ENCODE peak calls at places on chromosomes 16 and 17, in ten cellular contexts. One of them, this sample, is unnamed.

GRCh38 chr16:23754594-23755483 is at the start of gene CHP2:
- DNase-seq in NCI-H774: no peak
- DNase-seq in non-pigmented ciliary epithelial cell: no peak
- DNase-seq in A172: no peak
- DNase-seq in activated CD4-positive, alpha-beta T cell treated with anti-CD3 and anti-CD28 coated beads, Interleukin-2, amount 50 U/mL, for 1 hour: no peak
- DNase-seq in foreskin melanocyte: no peak
- DNase-seq in activated CD4-positive, CD25-positive, alpha-beta regulatory T cell treated with anti-CD3 and anti-CD28 coated beads, Interleukin-2, amount 50 U/mL, for 16 hours: no peak
- DNase-seq in naive B cell: no peak
- DNase-seq in pancreas: peak
- DNase-seq in GM23338: peak
- DNase-seq in this sample: no peak

GRCh38 chr17:80264048-80264792 is 3.6 kb downstream of the RNF213 start:
- DNase-seq in non-pigmented ciliary epithelial cell: no peak
- DNase-seq in NCI-H774: no peak
- DNase-seq in naive B cell: peak
- DNase-seq in foreskin melanocyte: no peak
- DNase-seq in activated CD4-positive, CD25-positive, alpha-beta regulatory T cell treated with anti-CD3 and anti-CD28 coated beads, Interleukin-2, amount 50 U/mL, for 16 hours: peak
- DNase-seq in A172: no peak
- DNase-seq in activated CD4-positive, alpha-beta T cell treated with anti-CD3 and anti-CD28 coated beads, Interleukin-2, amount 50 U/mL, for 1 hour: peak
- DNase-seq in GM23338: no peak
- DNase-seq in pancreas: no peak
- DNase-seq in this sample: no peak

GRCh38 chr16:89473791-89474414 is 16.5 kb downstream of the ANKRD11 start:
- DNase-seq in pancreas: no peak
- DNase-seq in A172: no peak
- DNase-seq in non-pigmented ciliary epithelial cell: no peak
- DNase-seq in foreskin melanocyte: no peak
- DNase-seq in NCI-H774: no peak
- DNase-seq in activated CD4-positive, CD25-positive, alpha-beta regulatory T cell treated with anti-CD3 and anti-CD28 coated beads, Interleukin-2, amount 50 U/mL, for 16 hours: no peak
- DNase-seq in activated CD4-positive, alpha-beta T cell treated with anti-CD3 and anti-CD28 coated beads, Interleukin-2, amount 50 U/mL, for 1 hour: no peak
- DNase-seq in GM23338: no peak
- DNase-seq in naive B cell: no peak
- DNase-seq in this sample: no peak

GRCh38 chr17:5544115-5544514 is 40.2 kb downstream of the NLRP1 start:
- DNase-seq in foreskin melanocyte: no peak
- DNase-seq in non-pigmented ciliary epithelial cell: no peak
- DNase-seq in NCI-H774: no peak
- DNase-seq in naive B cell: no peak
- DNase-seq in GM23338: no peak
- DNase-seq in A172: no peak
- DNase-seq in pancreas: no peak
- DNase-seq in activated CD4-positive, CD25-positive, alpha-beta regulatory T cell treated with anti-CD3 and anti-CD28 coated beads, Interleukin-2, amount 50 U/mL, for 16 hours: no peak
- DNase-seq in activated CD4-positive, alpha-beta T cell treated with anti-CD3 and anti-CD28 coated beads, Interleukin-2, amount 50 U/mL, for 1 hour: no peak
- DNase-seq in this sample: no peak

GRCh38 chr17:58432806-58433573 is 15.7 kb upstream of the RNF43 start:
- DNase-seq in naive B cell: no peak
- DNase-seq in GM23338: no peak
- DNase-seq in NCI-H774: no peak
- DNase-seq in activated CD4-positive, CD25-positive, alpha-beta regulatory T cell treated with anti-CD3 and anti-CD28 coated beads, Interleukin-2, amount 50 U/mL, for 16 hours: no peak
- DNase-seq in activated CD4-positive, alpha-beta T cell treated with anti-CD3 and anti-CD28 coated beads, Interleukin-2, amount 50 U/mL, for 1 hour: no peak
- DNase-seq in pancreas: no peak
- DNase-seq in A172: no peak
- DNase-seq in non-pigmented ciliary epithelial cell: no peak
- DNase-seq in foreskin melanocyte: no peak
- DNase-seq in this sample: no peak

GRCh38 chr17:59853168-59853918 is 39.4 kb downstream of the TUBD1 start:
- DNase-seq in GM23338: peak
- DNase-seq in activated CD4-positive, alpha-beta T cell treated with anti-CD3 and anti-CD28 coated beads, Interleukin-2, amount 50 U/mL, for 1 hour: peak
- DNase-seq in naive B cell: no peak
- DNase-seq in non-pigmented ciliary epithelial cell: peak
- DNase-seq in A172: peak
- DNase-seq in pancreas: peak
- DNase-seq in foreskin melanocyte: no peak
- DNase-seq in NCI-H774: peak
- DNase-seq in activated CD4-positive, CD25-positive, alpha-beta regulatory T cell treated with anti-CD3 and anti-CD28 coated beads, Interleukin-2, amount 50 U/mL, for 16 hours: peak
- DNase-seq in this sample: peak

GRCh38 chr16:637081-638018 is 1.2 kb upstream of the METTL26 start:
- DNase-seq in activated CD4-positive, CD25-positive, alpha-beta regulatory T cell treated with anti-CD3 and anti-CD28 coated beads, Interleukin-2, amount 50 U/mL, for 16 hours: peak
- DNase-seq in activated CD4-positive, alpha-beta T cell treated with anti-CD3 and anti-CD28 coated beads, Interleukin-2, amount 50 U/mL, for 1 hour: peak
- DNase-seq in GM23338: peak
- DNase-seq in pancreas: peak
- DNase-seq in A172: no peak
- DNase-seq in naive B cell: no peak
- DNase-seq in non-pigmented ciliary epithelial cell: no peak
- DNase-seq in NCI-H774: no peak
- DNase-seq in foreskin melanocyte: no peak
- DNase-seq in this sample: no peak

GRCh38 chr17:2174471-2175293 is 119.8 kb downstream of the HIC1 start:
- DNase-seq in foreskin melanocyte: no peak
- DNase-seq in activated CD4-positive, alpha-beta T cell treated with anti-CD3 and anti-CD28 coated beads, Interleukin-2, amount 50 U/mL, for 1 hour: no peak
- DNase-seq in pancreas: peak
- DNase-seq in NCI-H774: no peak
- DNase-seq in GM23338: peak
- DNase-seq in non-pigmented ciliary epithelial cell: peak
- DNase-seq in naive B cell: no peak
- DNase-seq in A172: peak
- DNase-seq in activated CD4-positive, CD25-positive, alpha-beta regulatory T cell treated with anti-CD3 and anti-CD28 coated beads, Interleukin-2, amount 50 U/mL, for 16 hours: no peak
- DNase-seq in this sample: no peak

GRCh38 chr16:85486256-85486915 is 126.7 kb upstream of the GSE1 start:
- DNase-seq in pancreas: peak
- DNase-seq in A172: no peak
- DNase-seq in NCI-H774: no peak
- DNase-seq in non-pigmented ciliary epithelial cell: no peak
- DNase-seq in GM23338: no peak
- DNase-seq in foreskin melanocyte: no peak
- DNase-seq in activated CD4-positive, alpha-beta T cell treated with anti-CD3 and anti-CD28 coated beads, Interleukin-2, amount 50 U/mL, for 1 hour: no peak
- DNase-seq in activated CD4-positive, CD25-positive, alpha-beta regulatory T cell treated with anti-CD3 and anti-CD28 coated beads, Interleukin-2, amount 50 U/mL, for 16 hours: no peak
- DNase-seq in naive B cell: no peak
- DNase-seq in this sample: peak

GRCh38 chr16:76278976-76279375 is 1.8 kb downstream of the CNTNAP4 start:
- DNase-seq in GM23338: peak
- DNase-seq in activated CD4-positive, CD25-positive, alpha-beta regulatory T cell treated with anti-CD3 and anti-CD28 coated beads, Interleukin-2, amount 50 U/mL, for 16 hours: no peak
- DNase-seq in A172: no peak
- DNase-seq in naive B cell: no peak
- DNase-seq in foreskin melanocyte: peak
- DNase-seq in activated CD4-positive, alpha-beta T cell treated with anti-CD3 and anti-CD28 coated beads, Interleukin-2, amount 50 U/mL, for 1 hour: no peak
- DNase-seq in pancreas: no peak
- DNase-seq in non-pigmented ciliary epithelial cell: no peak
- DNase-seq in NCI-H774: no peak
- DNase-seq in this sample: peak

GRCh38 chr17:3157218-3157617 is 29.9 kb upstream of the OR1G1 start:
- DNase-seq in foreskin melanocyte: no peak
- DNase-seq in pancreas: no peak
- DNase-seq in GM23338: no peak
- DNase-seq in activated CD4-positive, CD25-positive, alpha-beta regulatory T cell treated with anti-CD3 and anti-CD28 coated beads, Interleukin-2, amount 50 U/mL, for 16 hours: no peak
- DNase-seq in A172: no peak
- DNase-seq in naive B cell: peak
- DNase-seq in activated CD4-positive, alpha-beta T cell treated with anti-CD3 and anti-CD28 coated beads, Interleukin-2, amount 50 U/mL, for 1 hour: no peak
- DNase-seq in non-pigmented ciliary epithelial cell: no peak
- DNase-seq in NCI-H774: no peak
- DNase-seq in this sample: no peak

GRCh38 chr17:16941643-16942042 is 30.3 kb downstream of the TNFRSF13B start:
- DNase-seq in activated CD4-positive, CD25-positive, alpha-beta regulatory T cell treated with anti-CD3 and anti-CD28 coated beads, Interleukin-2, amount 50 U/mL, for 16 hours: no peak
- DNase-seq in foreskin melanocyte: no peak
- DNase-seq in non-pigmented ciliary epithelial cell: no peak
- DNase-seq in GM23338: no peak
- DNase-seq in naive B cell: no peak
- DNase-seq in pancreas: no peak
- DNase-seq in NCI-H774: no peak
- DNase-seq in A172: no peak
- DNase-seq in activated CD4-positive, alpha-beta T cell treated with anti-CD3 and anti-CD28 coated beads, Interleukin-2, amount 50 U/mL, for 1 hour: no peak
- DNase-seq in this sample: no peak

GRCh38 chr17:28715217-28715616 is 2.5 kb downstream of the RAB34 start:
- DNase-seq in GM23338: no peak
- DNase-seq in activated CD4-positive, CD25-positive, alpha-beta regulatory T cell treated with anti-CD3 and anti-CD28 coated beads, Interleukin-2, amount 50 U/mL, for 16 hours: no peak
- DNase-seq in non-pigmented ciliary epithelial cell: no peak
- DNase-seq in activated CD4-positive, alpha-beta T cell treated with anti-CD3 and anti-CD28 coated beads, Interleukin-2, amount 50 U/mL, for 1 hour: no peak
- DNase-seq in NCI-H774: no peak
- DNase-seq in A172: no peak
- DNase-seq in naive B cell: no peak
- DNase-seq in foreskin melanocyte: no peak
- DNase-seq in pancreas: no peak
- DNase-seq in this sample: no peak

GRCh38 chr17:82495844-82496528 is 23.5 kb upstream of the FOXK2 start:
- DNase-seq in foreskin melanocyte: no peak
- DNase-seq in naive B cell: no peak
- DNase-seq in NCI-H774: peak
- DNase-seq in activated CD4-positive, CD25-positive, alpha-beta regulatory T cell treated with anti-CD3 and anti-CD28 coated beads, Interleukin-2, amount 50 U/mL, for 16 hours: no peak
- DNase-seq in non-pigmented ciliary epithelial cell: no peak
- DNase-seq in GM23338: peak
- DNase-seq in activated CD4-positive, alpha-beta T cell treated with anti-CD3 and anti-CD28 coated beads, Interleukin-2, amount 50 U/mL, for 1 hour: no peak
- DNase-seq in A172: no peak
- DNase-seq in pancreas: peak
- DNase-seq in this sample: peak

GRCh38 chr16:66996324-66996982 is 8.1 kb downstream of the CES4A start:
- DNase-seq in pancreas: peak
- DNase-seq in non-pigmented ciliary epithelial cell: peak
- DNase-seq in activated CD4-positive, CD25-positive, alpha-beta regulatory T cell treated with anti-CD3 and anti-CD28 coated beads, Interleukin-2, amount 50 U/mL, for 16 hours: no peak
- DNase-seq in naive B cell: no peak
- DNase-seq in A172: no peak
- DNase-seq in activated CD4-positive, alpha-beta T cell treated with anti-CD3 and anti-CD28 coated beads, Interleukin-2, amount 50 U/mL, for 1 hour: no peak
- DNase-seq in foreskin melanocyte: peak
- DNase-seq in GM23338: no peak
- DNase-seq in NCI-H774: no peak
- DNase-seq in this sample: no peak

GRCh38 chr16:89911375-89911774 is 7.3 kb upstream of the MC1R start:
- DNase-seq in activated CD4-positive, alpha-beta T cell treated with anti-CD3 and anti-CD28 coated beads, Interleukin-2, amount 50 U/mL, for 1 hour: no peak
- DNase-seq in non-pigmented ciliary epithelial cell: no peak
- DNase-seq in GM23338: no peak
- DNase-seq in naive B cell: no peak
- DNase-seq in foreskin melanocyte: no peak
- DNase-seq in pancreas: no peak
- DNase-seq in A172: no peak
- DNase-seq in activated CD4-positive, CD25-positive, alpha-beta regulatory T cell treated with anti-CD3 and anti-CD28 coated beads, Interleukin-2, amount 50 U/mL, for 16 hours: no peak
- DNase-seq in NCI-H774: no peak
- DNase-seq in this sample: no peak

GRCh38 chr17:68711858-68712257 is 110.7 kb upstream of the FAM20A start:
- DNase-seq in non-pigmented ciliary epithelial cell: no peak
- DNase-seq in NCI-H774: no peak
- DNase-seq in activated CD4-positive, alpha-beta T cell treated with anti-CD3 and anti-CD28 coated beads, Interleukin-2, amount 50 U/mL, for 1 hour: no peak
- DNase-seq in A172: no peak
- DNase-seq in GM23338: no peak
- DNase-seq in pancreas: no peak
- DNase-seq in activated CD4-positive, CD25-positive, alpha-beta regulatory T cell treated with anti-CD3 and anti-CD28 coated beads, Interleukin-2, amount 50 U/mL, for 16 hours: no peak
- DNase-seq in foreskin melanocyte: no peak
- DNase-seq in naive B cell: no peak
- DNase-seq in this sample: no peak

GRCh38 chr17:7912927-7913524 is 3.1 kb downstream of the RNF227 start:
- DNase-seq in activated CD4-positive, alpha-beta T cell treated with anti-CD3 and anti-CD28 coated beads, Interleukin-2, amount 50 U/mL, for 1 hour: no peak
- DNase-seq in NCI-H774: peak
- DNase-seq in foreskin melanocyte: peak
- DNase-seq in A172: peak
- DNase-seq in pancreas: no peak
- DNase-seq in non-pigmented ciliary epithelial cell: no peak
- DNase-seq in activated CD4-positive, CD25-positive, alpha-beta regulatory T cell treated with anti-CD3 and anti-CD28 coated beads, Interleukin-2, amount 50 U/mL, for 16 hours: no peak
- DNase-seq in GM23338: peak
- DNase-seq in naive B cell: peak
- DNase-seq in this sample: peak

GRCh38 chr16:19804538-19805323 is 79.9 kb downstream of the GPRC5B start:
- DNase-seq in NCI-H774: peak
- DNase-seq in activated CD4-positive, CD25-positive, alpha-beta regulatory T cell treated with anti-CD3 and anti-CD28 coated beads, Interleukin-2, amount 50 U/mL, for 16 hours: no peak
- DNase-seq in A172: peak
- DNase-seq in foreskin melanocyte: no peak
- DNase-seq in naive B cell: no peak
- DNase-seq in GM23338: peak
- DNase-seq in activated CD4-positive, alpha-beta T cell treated with anti-CD3 and anti-CD28 coated beads, Interleukin-2, amount 50 U/mL, for 1 hour: peak
- DNase-seq in pancreas: peak
- DNase-seq in non-pigmented ciliary epithelial cell: no peak
- DNase-seq in this sample: peak

GRCh38 chr17:56436142-56436541 is 157.4 kb upstream of the NOG start:
- DNase-seq in pancreas: no peak
- DNase-seq in NCI-H774: no peak
- DNase-seq in GM23338: no peak
- DNase-seq in non-pigmented ciliary epithelial cell: no peak
- DNase-seq in foreskin melanocyte: no peak
- DNase-seq in naive B cell: no peak
- DNase-seq in activated CD4-positive, CD25-positive, alpha-beta regulatory T cell treated with anti-CD3 and anti-CD28 coated beads, Interleukin-2, amount 50 U/mL, for 16 hours: no peak
- DNase-seq in A172: no peak
- DNase-seq in activated CD4-positive, alpha-beta T cell treated with anti-CD3 and anti-CD28 coated beads, Interleukin-2, amount 50 U/mL, for 1 hour: no peak
- DNase-seq in this sample: no peak

GRCh38 chr17:75504347-75505151 is 10.8 kb downstream of the CASKIN2 start:
- DNase-seq in A172: no peak
- DNase-seq in naive B cell: peak
- DNase-seq in NCI-H774: peak
- DNase-seq in activated CD4-positive, alpha-beta T cell treated with anti-CD3 and anti-CD28 coated beads, Interleukin-2, amount 50 U/mL, for 1 hour: peak
- DNase-seq in pancreas: peak
- DNase-seq in non-pigmented ciliary epithelial cell: no peak
- DNase-seq in GM23338: peak
- DNase-seq in foreskin melanocyte: no peak
- DNase-seq in activated CD4-positive, CD25-positive, alpha-beta regulatory T cell treated with anti-CD3 and anti-CD28 coated beads, Interleukin-2, amount 50 U/mL, for 16 hours: no peak
- DNase-seq in this sample: no peak

This sample was measured in COR-L47.